ENCODE peak calls at places on chromosome 20, in seven cellular contexts. F, P, Z, S, A, C and Q are unnamed samples.

GRCh38 chr20:21699216-21699508 is 6.3 kb upstream of the PAX1 start:
- DNase-seq in F (no peak), P (no peak), Z (no peak), S (no peak), A (no peak), C (no peak), Q (no peak)

GRCh38 chr20:13441388-13441787 is 197.3 kb downstream of the TASP1 start:
- DNase-seq in F (no peak), P (no peak), Z (no peak), S (no peak), A (no peak), C (no peak), Q (no peak)

GRCh38 chr20:62704341-62704948 is 4.2 kb upstream of the NTSR1 start:
- DNase-seq in F (peak; percentile 78), P (peak; percentile 91), Z (peak; percentile 79), S (peak; percentile 92), A (peak; percentile 65), C (peak; percentile 87), Q (peak; percentile 87)

GRCh38 chr20:64139200-64140081 is 24.8 kb upstream of the MYT1 start:
- DNase-seq in F (peak; percentile 40), P (no peak), Z (no peak), S (no peak), A (no peak), C (peak; percentile 7), Q (no peak)

GRCh38 chr20:14955396-14955795 is 618.0 kb upstream of the FLRT3 start:
- DNase-seq in F (no peak), P (no peak), Z (no peak), S (no peak), A (no peak), C (no peak), Q (no peak)

GRCh38 chr20:23283096-23283850 is 67.3 kb upstream of the NXT1 start:
- DNase-seq in F (no peak), P (no peak), Z (no peak), S (no peak), A (no peak), C (no peak), Q (no peak)

GRCh38 chr20:59724457-59725366 is 120.4 kb downstream of the PHACTR3 start:
- DNase-seq in F (peak; percentile 31), P (no peak), Z (no peak), S (no peak), A (no peak), C (no peak), Q (no peak)

GRCh38 chr20:36344517-36345132 is 38.5 kb downstream of the DLGAP4 start:
- DNase-seq in F (no peak), P (peak; percentile 51), Z (peak; percentile 63), S (peak; percentile 41), A (peak; percentile 42), C (peak; percentile 34), Q (peak; percentile 32)

GRCh38 chr20:25553819-25554296 is 31.5 kb downstream of the NINL start:
- DNase-seq in F (no peak), P (peak; percentile 58), Z (peak; percentile 89), S (peak; percentile 23), A (no peak), C (no peak), Q (no peak)

GRCh38 chr20:19497064-19497463 is 261.0 kb upstream of the RIN2 start:
- DNase-seq in F (no peak), P (peak; percentile 38), Z (peak; percentile 12), S (peak; percentile 77), A (no peak), C (no peak), Q (no peak)

GRCh38 chr20:62625921-62626547 is 16.3 kb upstream of the SLCO4A1 start:
- DNase-seq in F (no peak), P (no peak), Z (no peak), S (no peak), A (no peak), C (no peak), Q (no peak)

GRCh38 chr20:17622851-17623508 is 53.1 kb downstream of the DSTN start:
- DNase-seq in F (peak; percentile 61), P (no peak), Z (no peak), S (no peak), A (no peak), C (peak; percentile 18), Q (no peak)

GRCh38 chr20:41172296-41173140 is 35.2 kb downstream of the PLCG1 start:
- DNase-seq in F (peak; percentile 69), P (no peak), Z (no peak), S (no peak), A (no peak), C (peak; percentile 19), Q (no peak)

GRCh38 chr20:29427201-29428060 is 1830.0 kb upstream of the DEFB115 start:
- DNase-seq in F (no peak), P (no peak), Z (no peak), S (no peak), A (peak; percentile 25), C (no peak), Q (no peak)

GRCh38 chr20:61458146-61458746 is 206.2 kb downstream of the CDH4 start:
- DNase-seq in F (no peak), P (no peak), Z (no peak), S (no peak), A (no peak), C (no peak), Q (no peak)

GRCh38 chr20:20407891-20408805 is 40.2 kb downstream of the INSM1 start:
- DNase-seq in F (no peak), P (no peak), Z (peak; percentile 42), S (peak; percentile 49), A (peak; percentile 19), C (no peak), Q (no peak)

GRCh38 chr20:43584448-43585138 is 6.1 kb upstream of the IFT52 start:
- DNase-seq in F (peak; percentile 67), P (peak; percentile 50), Z (peak; percentile 92), S (peak; percentile 87), A (no peak), C (no peak), Q (no peak)

GRCh38 chr20:10715035-10715434 is 41.2 kb upstream of the JAG1 start:
- DNase-seq in F (no peak), P (peak; percentile 70), Z (peak; percentile 65), S (peak; percentile 73), A (peak; percentile 72), C (no peak), Q (no peak)

GRCh38 chr20:25991051-25991755 is 294.6 kb upstream of the ZNF337 start:
- DNase-seq in F (no peak), P (no peak), Z (no peak), S (no peak), A (no peak), C (no peak), Q (no peak)

GRCh38 chr20:22944936-22945335 is 90.2 kb upstream of the SSTR4 start:
- DNase-seq in F (no peak), P (no peak), Z (no peak), S (no peak), A (no peak), C (no peak), Q (no peak)

GRCh38 chr20:48827880-48828733 is at the start of gene PREX1:
- DNase-seq in F (peak; percentile 85), P (peak; percentile 84), Z (peak; percentile 87), S (peak; percentile 79), A (peak; percentile 77), C (peak; percentile 89), Q (peak; percentile 86)

GRCh38 chr20:48830826-48831318 is 3.1 kb upstream of the PREX1 start:
- DNase-seq in F (no peak), P (no peak), Z (no peak), S (no peak), A (no peak), C (no peak), Q (no peak)

GRCh38 chr20:48829940-48830339 is 2.1 kb upstream of the PREX1 start:
- DNase-seq in F (no peak), P (no peak), Z (no peak), S (no peak), A (no peak), C (no peak), Q (no peak)

GRCh38 chr20:48826883-48827771 is 672 bp downstream of the PREX1 start:
- DNase-seq in F (no peak), P (peak; percentile 38), Z (no peak), S (peak; percentile 39), A (no peak), C (no peak), Q (no peak)

GRCh38 chr20:48828734-48829460 is 1.1 kb upstream of the PREX1 start:
- DNase-seq in F (no peak), P (no peak), Z (no peak), S (no peak), A (peak; percentile 43), C (no peak), Q (no peak)
- H3K4me3 ChIP-seq in F (peak overlapping the region; percentile 85), P (peak overlapping the region; percentile 39), Z (peak overlapping the region; percentile 66), S (no peak overlapping the region), A (peak overlapping the region; percentile 84), C (peak overlapping the region; percentile 66), Q (peak overlapping the region; percentile 79)

GRCh38 chr20:2417142-2417541 is 36.4 kb downstream of the TGM6 start:
- DNase-seq in F (no peak), P (no peak), Z (no peak), S (no peak), A (no peak), C (no peak), Q (no peak)

GRCh38 chr20:2418388-2418787 is 37.7 kb downstream of the TGM6 start:
- DNase-seq in F (no peak), P (no peak), Z (no peak), S (no peak), A (no peak), C (no peak), Q (no peak)

GRCh38 chr20:2420510-2420909 is 39.8 kb downstream of the TGM6 start:
- DNase-seq in F (no peak), P (no peak), Z (no peak), S (no peak), A (no peak), C (no peak), Q (no peak)

GRCh38 chr20:2421247-2421646 is 40.5 kb downstream of the TGM6 start:
- DNase-seq in F (no peak), P (no peak), Z (peak; percentile 5), S (no peak), A (peak; percentile 52), C (no peak), Q (no peak)
- TF ChIP-seq CTCF in F (no peak), P (no peak), Z (no peak), S (no peak), A (peak; percentile 45), C (no peak), Q (no peak)

DNA sequence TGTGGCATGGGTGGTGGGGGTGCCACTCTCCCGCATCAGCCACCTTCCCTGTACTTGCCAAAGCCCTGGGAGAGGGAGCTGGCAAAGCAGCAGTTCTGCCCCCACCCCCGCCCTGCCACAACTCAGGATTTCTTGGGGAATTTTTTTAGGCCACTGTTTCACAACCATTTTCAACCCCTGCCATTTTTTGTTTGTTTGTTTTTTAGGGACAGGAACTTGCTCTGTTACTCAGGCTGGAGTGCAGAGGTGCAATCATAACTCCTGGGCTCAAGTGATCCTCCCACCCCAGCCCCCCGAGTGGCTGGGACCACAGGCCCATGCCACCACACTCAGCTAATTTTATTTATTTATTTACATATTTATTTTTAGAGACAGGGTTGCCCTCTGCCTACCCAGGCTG is 22.4 kb upstream of the TM9SF4 start:
- DNase-seq in F (no peak), P (no peak), Z (no peak), S (no peak), A (no peak), C (no peak), Q (no peak)
- H3K4me3 ChIP-seq in F (no peak overlapping the region), P (no peak overlapping the region), Z (no peak overlapping the region), S (no peak overlapping the region), A (no peak overlapping the region), C (no peak overlapping the region), Q (no peak overlapping the region)

DNA sequence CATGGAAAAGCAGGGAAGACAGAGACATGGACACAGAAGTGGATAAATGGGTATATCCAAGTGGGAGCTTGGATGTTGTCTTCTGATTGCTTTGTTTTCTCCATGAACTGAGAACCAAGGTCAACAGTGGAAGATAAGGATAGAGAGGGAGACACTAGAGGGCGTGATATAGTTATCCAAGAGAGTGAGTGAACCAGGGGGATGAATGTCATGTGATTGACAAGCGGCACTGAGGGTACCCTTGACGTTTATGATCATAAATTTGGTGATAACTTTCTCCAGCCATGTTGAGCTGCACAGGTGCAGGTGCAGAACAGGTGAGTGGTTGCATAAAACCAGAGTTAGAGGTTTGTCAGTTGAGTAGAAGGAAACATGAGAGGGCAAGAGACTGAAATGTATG is 20.7 kb downstream of the EBF4 start:
- DNase-seq in F (no peak), P (no peak), Z (no peak), S (no peak), A (no peak), C (no peak), Q (no peak)
- TF ChIP-seq CTCF in F (peak; percentile 15), P (peak; percentile 21), Z (peak; percentile 12), S (no peak), A (peak; percentile 60), C (no peak), Q (no peak)